ENCODE peak calls at places on chromosome 7, in nine cellular contexts. E, R, A, V, F, U, K, T and G are unnamed samples.

GRCh38 chr7:7707756-7708310 is 10.6 kb downstream of the RPA3 start:
- DNase-seq in E (no peak), R (no peak), A (no peak), V (no peak), F (no peak), U (no peak), K (no peak), T (no peak), G (no peak)

GRCh38 chr7:125899577-125899976 is 970.0 kb upstream of the POT1 start:
- DNase-seq in E (no peak), R (no peak), A (no peak), V (no peak), F (no peak), U (no peak), K (no peak), T (no peak), G (no peak)

GRCh38 chr7:152523916-152524315 is 88.1 kb upstream of the KMT2C start:
- DNase-seq in E (no peak), R (no peak), A (no peak), V (no peak), F (no peak), U (no peak), K (no peak), T (no peak), G (no peak)

GRCh38 chr7:106623846-106624245 is 37.1 kb downstream of the CCDC71L start:
- DNase-seq in E (no peak), R (no peak), A (no peak), V (no peak), F (no peak), U (no peak), K (no peak), T (no peak), G (no peak)

GRCh38 chr7:18667466-18667865 is 171.9 kb downstream of the HDAC9 start:
- DNase-seq in E (no peak), R (peak), A (no peak), V (no peak), F (no peak), U (no peak), K (no peak), T (no peak), G (no peak)

GRCh38 chr7:10734595-10734994 is 239.1 kb upstream of the PHF14 start:
- DNase-seq in E (no peak), R (no peak), A (no peak), V (no peak), F (no peak), U (no peak), K (no peak), T (no peak), G (no peak)

GRCh38 chr7:104410742-104411141 is 82.3 kb downstream of the LHFPL3 start:
- DNase-seq in E (no peak), R (no peak), A (no peak), V (no peak), F (no peak), U (no peak), K (no peak), T (no peak), G (no peak)

GRCh38 chr7:155299539-155300202 is 2.0 kb downstream of the INSIG1 start:
- DNase-seq in E (no peak), R (no peak), A (no peak), V (no peak), F (no peak), U (no peak), K (no peak), T (no peak), G (no peak)

GRCh38 chr7:31052504-31052840 is 364 bp downstream of the ADCYAP1R1 start:
- DNase-seq in E (no peak), R (no peak), A (no peak), V (no peak), F (no peak), U (no peak), K (no peak), T (no peak), G (no peak)

GRCh38 chr7:613442-614140 is 93.9 kb upstream of the PDGFA start:
- DNase-seq in E (no peak), R (no peak), A (no peak), V (no peak), F (no peak), U (no peak), K (peak), T (no peak), G (no peak)

GRCh38 chr7:32115831-32116230 is 45.6 kb upstream of the PDE1C start:
- DNase-seq in E (no peak), R (no peak), A (no peak), V (no peak), F (no peak), U (no peak), K (no peak), T (no peak), G (no peak)

GRCh38 chr7:82593780-82594179 is 150.2 kb upstream of the CACNA2D1 start:
- DNase-seq in E (no peak), R (no peak), A (no peak), V (no peak), F (no peak), U (no peak), K (no peak), T (no peak), G (no peak)

GRCh38 chr7:105707381-105707780 is 126.1 kb upstream of the EFCAB10 start:
- DNase-seq in E (no peak), R (no peak), A (no peak), V (no peak), F (no peak), U (no peak), K (no peak), T (no peak), G (no peak)

GRCh38 chr7:25180946-25181345 is 47.3 kb downstream of the NPVF start:
- DNase-seq in E (no peak), R (no peak), A (no peak), V (no peak), F (no peak), U (no peak), K (no peak), T (no peak), G (no peak)

GRCh38 chr7:90266808-90267207 is 21.8 kb downstream of the CFAP69 start:
- DNase-seq in E (no peak), R (no peak), A (no peak), V (no peak), F (no peak), U (no peak), K (no peak), T (no peak), G (no peak)

GRCh38 chr7:147547252-147547897 is 1043.2 kb upstream of the C7orf33 start:
- DNase-seq in E (peak), R (no peak), A (peak), V (no peak), F (no peak), U (no peak), K (no peak), T (peak), G (no peak)

GRCh38 chr7:25752967-25753791 is 398.8 kb upstream of the NFE2L3 start:
- DNase-seq in E (no peak), R (no peak), A (no peak), V (no peak), F (no peak), U (no peak), K (no peak), T (no peak), G (no peak)

GRCh38 chr7:157565201-157565626 is 228.4 kb downstream of the DNAJB6 start:
- DNase-seq in E (no peak), R (peak), A (no peak), V (no peak), F (no peak), U (no peak), K (peak), T (no peak), G (peak)

GRCh38 chr7:74092964-74093339 is 9.3 kb downstream of the LIMK1 start:
- DNase-seq in E (peak), R (no peak), A (no peak), V (peak), F (peak), U (peak), K (peak), T (no peak), G (peak)

GRCh38 chr7:5692112-5692844 is 89.2 kb downstream of the RNF216 start:
- DNase-seq in E (peak), R (no peak), A (peak), V (no peak), F (no peak), U (no peak), K (peak), T (no peak), G (peak)

GRCh38 chr7:24197852-24198251 is 86.1 kb upstream of the NPY start:
- DNase-seq in E (no peak), R (no peak), A (no peak), V (no peak), F (no peak), U (no peak), K (no peak), T (no peak), G (no peak)

GRCh38 chr7:127751062-127751722 is 99.2 kb downstream of the SND1 start:
- DNase-seq in E (no peak), R (no peak), A (no peak), V (no peak), F (no peak), U (no peak), K (no peak), T (no peak), G (no peak)

GRCh38 chr7:303884-304573 is 14.1 kb downstream of the FOXL3 start:
- DNase-seq in E (no peak), R (no peak), A (no peak), V (no peak), F (no peak), U (no peak), K (peak), T (no peak), G (peak)

GRCh38 chr7:22173884-22174573 is 182.9 kb downstream of the RAPGEF5 start:
- DNase-seq in E (no peak), R (no peak), A (no peak), V (peak), F (peak), U (no peak), K (no peak), T (no peak), G (no peak)

GRCh38 chr7:149761307-149761706 is 12.1 kb downstream of the ZNF467 start:
- DNase-seq in E (no peak), R (no peak), A (no peak), V (peak), F (no peak), U (no peak), K (peak), T (no peak), G (no peak)

DNA sequence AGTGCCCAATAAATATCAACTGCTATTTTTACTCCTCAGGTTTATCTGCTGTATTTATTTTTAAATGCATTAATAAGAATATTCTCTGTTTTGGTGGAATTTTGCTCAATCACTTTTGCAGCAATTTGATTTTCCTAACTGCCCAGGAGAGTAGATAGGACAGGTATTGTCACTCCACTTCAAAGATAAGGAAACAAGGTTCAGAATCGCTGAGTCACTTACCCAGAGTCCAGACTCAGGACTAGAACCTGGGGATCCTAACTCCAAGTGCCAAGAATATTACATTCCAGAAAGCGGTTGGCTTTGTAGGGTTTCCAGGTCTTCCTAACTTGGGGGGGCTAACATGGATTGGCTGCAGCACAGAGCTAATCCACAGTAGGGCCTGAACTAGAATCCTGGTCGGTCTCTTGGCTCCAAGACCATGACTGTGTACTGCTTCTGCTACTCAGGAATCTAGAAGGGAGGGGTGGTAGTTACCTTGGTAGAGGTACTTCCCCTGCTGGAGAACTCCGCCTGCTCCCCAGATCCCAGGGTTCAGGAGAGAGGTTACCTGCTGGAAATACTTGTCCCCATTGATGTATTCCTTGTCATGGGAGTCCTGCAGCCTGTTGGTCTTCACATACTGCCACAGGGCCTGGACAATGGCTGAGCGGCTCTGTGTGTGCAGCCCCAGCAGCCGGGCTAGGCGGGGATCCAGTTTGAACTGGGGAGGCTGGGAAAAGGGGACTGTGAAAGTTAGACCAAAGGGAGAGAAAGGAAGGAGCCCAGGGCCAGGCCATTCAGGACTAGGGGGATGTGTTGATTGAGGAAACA is 7.3 kb downstream of the SMARCD3 start:
- DNase-seq in E (no peak), R (no peak), A (no peak), V (no peak), F (no peak), U (no peak), K (peak), T (no peak), G (no peak)
- TF ChIP-seq POLR2AphosphoS5 in E (no peak), R (no peak), A (no peak), V (no peak), F (no peak), U (no peak), K (no peak), T (no peak), G (no peak)

DNA sequence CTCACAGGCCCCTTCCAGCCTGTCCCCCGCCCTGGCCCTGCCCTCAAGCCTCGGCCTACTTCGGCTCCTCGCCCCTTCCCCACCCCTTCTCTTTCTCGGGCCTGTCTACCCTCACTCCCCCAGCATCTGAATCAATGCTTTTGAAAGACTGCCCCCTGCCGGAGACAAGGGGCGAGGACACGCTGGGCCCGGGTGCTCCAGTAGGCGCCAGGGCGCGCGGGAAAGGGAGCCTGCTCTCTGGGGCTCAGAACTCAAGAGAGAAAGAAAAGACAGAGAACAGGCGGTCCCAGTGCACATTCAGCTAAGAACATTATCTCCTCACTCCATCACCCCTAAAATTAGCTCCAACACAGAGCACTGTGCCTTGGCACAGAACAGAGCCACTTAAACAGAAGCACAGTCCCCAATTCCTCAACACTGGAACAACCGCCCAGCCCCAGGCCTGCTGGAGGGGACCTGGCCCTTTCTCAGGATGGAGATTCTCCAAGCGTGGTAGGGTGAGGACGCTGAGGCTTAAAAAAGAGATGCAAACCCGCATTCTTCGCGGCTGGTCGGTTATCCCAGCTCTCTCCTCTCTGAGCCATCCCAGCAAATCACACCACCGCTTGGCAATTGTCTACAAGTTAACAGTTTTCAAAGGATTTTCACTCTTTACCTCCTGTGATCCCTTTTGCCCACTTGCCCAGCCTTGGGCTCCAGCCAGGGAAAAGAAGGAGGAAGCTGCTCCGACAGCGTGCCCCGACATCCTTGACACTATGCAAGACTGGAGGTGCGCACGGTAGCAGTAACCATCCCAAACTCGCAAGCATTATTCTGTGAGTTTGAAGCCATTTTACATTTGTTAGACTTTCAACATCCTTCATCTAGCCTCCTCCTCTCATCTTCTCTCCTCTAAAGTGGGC is 2.1 kb downstream of the GIGYF1 start:
- DNase-seq in E (peak), R (no peak), A (peak), V (peak), F (no peak), U (peak), K (peak), T (peak), G (peak)
- TF ChIP-seq POLR2A in E (no peak), R (no peak), A (no peak), V (peak), F (no peak), U (no peak), K (no peak), T (no peak), G (no peak)

GRCh38 chr7:116327751-116328150 is 117.4 kb downstream of the TES start:
- DNase-seq in E (no peak), R (peak), A (no peak), V (no peak), F (no peak), U (no peak), K (no peak), T (no peak), G (no peak)
- TF ChIP-seq POLR2AphosphoS5 in E (no peak), R (no peak), A (no peak), V (no peak), F (no peak), U (no peak), K (no peak), T (no peak), G (no peak)

GRCh38 chr7:130872756-130873448 is 138.9 kb upstream of the KLF14 start:
- DNase-seq in E (no peak), R (no peak), A (no peak), V (no peak), F (no peak), U (no peak), K (no peak), T (no peak), G (no peak)
- TF ChIP-seq POLR2A in E (no peak), R (no peak), A (no peak), V (no peak), F (peak), U (no peak), K (no peak), T (no peak), G (no peak)